ENCODE peak calls at places on chromosome 17, in seven cellular contexts. One of them, this sample, is unnamed.
A peak's percentile ranks its signal among the peaks of the same experiment; 100 is the strongest.

GRCh38 chr17:72334205-72334604 is 213.4 kb downstream of the SOX9 start:
- DNase-seq in SK-N-SH: no peak
- DNase-seq in astrocyte of the spinal cord: no peak
- DNase-seq in fibroblast of lung: peak; percentile 46
- DNase-seq in Panc1: no peak
- DNase-seq in transverse colon: no peak
- DNase-seq in neural crest cell: no peak
- DNase-seq in this sample: no peak

GRCh38 chr17:59149051-59149450 is 5.9 kb downstream of the SKA2 start:
- DNase-seq in SK-N-SH: no peak
- DNase-seq in astrocyte of the spinal cord: peak; percentile 14
- DNase-seq in fibroblast of lung: peak; percentile 50
- DNase-seq in Panc1: no peak
- DNase-seq in transverse colon: no peak
- DNase-seq in neural crest cell: no peak
- DNase-seq in this sample: no peak

GRCh38 chr17:30290696-30291570 is 811 bp downstream of the BLMH start:
- DNase-seq in SK-N-SH: peak; percentile 64
- DNase-seq in astrocyte of the spinal cord: no peak
- DNase-seq in fibroblast of lung: peak; percentile 29
- DNase-seq in Panc1: no peak
- DNase-seq in transverse colon: peak; percentile 58
- DNase-seq in neural crest cell: peak; percentile 41
- DNase-seq in this sample: peak; percentile 62

GRCh38 chr17:3957735-3958134 is 6.5 kb downstream of the ATP2A3 start:
- DNase-seq in SK-N-SH: peak; percentile 74
- DNase-seq in astrocyte of the spinal cord: no peak
- DNase-seq in fibroblast of lung: no peak
- DNase-seq in Panc1: no peak
- DNase-seq in transverse colon: no peak
- DNase-seq in neural crest cell: no peak
- DNase-seq in this sample: no peak

GRCh38 chr17:82241183-82241925 is 12.5 kb downstream of the SLC16A3 start:
- DNase-seq in SK-N-SH: peak; percentile 76
- DNase-seq in astrocyte of the spinal cord: peak; percentile 69
- DNase-seq in fibroblast of lung: peak; percentile 67
- DNase-seq in Panc1: no peak
- DNase-seq in transverse colon: peak; percentile 68
- DNase-seq in neural crest cell: no peak
- DNase-seq in this sample: peak; percentile 70

GRCh38 chr17:21025446-21025845 is 17.4 kb downstream of the USP22 start:
- DNase-seq in SK-N-SH: no peak
- DNase-seq in astrocyte of the spinal cord: no peak
- DNase-seq in fibroblast of lung: no peak
- DNase-seq in Panc1: no peak
- DNase-seq in transverse colon: no peak
- DNase-seq in neural crest cell: no peak
- DNase-seq in this sample: no peak

GRCh38 chr17:44333371-44333770 is 8.7 kb upstream of the SLC25A39 start:
- DNase-seq in SK-N-SH: no peak
- DNase-seq in astrocyte of the spinal cord: no peak
- DNase-seq in fibroblast of lung: no peak
- DNase-seq in Panc1: no peak
- DNase-seq in transverse colon: peak; percentile 59
- DNase-seq in neural crest cell: no peak
- DNase-seq in this sample: no peak

GRCh38 chr17:17494499-17495447 is 1.4 kb downstream of the RASD1 start:
- DNase-seq in SK-N-SH: no peak
- DNase-seq in astrocyte of the spinal cord: peak; percentile 37
- DNase-seq in fibroblast of lung: peak; percentile 39
- DNase-seq in Panc1: no peak
- DNase-seq in transverse colon: peak; percentile 50
- DNase-seq in neural crest cell: peak; percentile 56
- DNase-seq in this sample: peak; percentile 68

GRCh38 chr17:59853168-59853918 is 39.4 kb downstream of the TUBD1 start:
- DNase-seq in SK-N-SH: peak; percentile 44
- DNase-seq in astrocyte of the spinal cord: peak; percentile 97
- DNase-seq in fibroblast of lung: peak; percentile 98
- DNase-seq in Panc1: peak; percentile 97
- DNase-seq in transverse colon: peak; percentile 83
- DNase-seq in neural crest cell: peak; percentile 11
- DNase-seq in this sample: peak; percentile 80

GRCh38 chr17:49494937-49495841 is at the start of gene NGFR:
- DNase-seq in SK-N-SH: peak; percentile 96
- DNase-seq in astrocyte of the spinal cord: no peak
- DNase-seq in fibroblast of lung: no peak
- DNase-seq in Panc1: no peak
- DNase-seq in transverse colon: peak; percentile 33
- DNase-seq in neural crest cell: peak; percentile 42
- DNase-seq in this sample: peak; percentile 23

GRCh38 chr17:2237521-2237921 is 66.1 kb downstream of the SMG6 start:
- DNase-seq in SK-N-SH: no peak
- DNase-seq in astrocyte of the spinal cord: peak; percentile 80
- DNase-seq in fibroblast of lung: peak; percentile 89
- DNase-seq in Panc1: no peak
- DNase-seq in transverse colon: no peak
- DNase-seq in neural crest cell: no peak
- DNase-seq in this sample: no peak

GRCh38 chr17:77927777-77928518 is 30.6 kb upstream of the TNRC6C start:
- DNase-seq in SK-N-SH: peak; percentile 74
- DNase-seq in astrocyte of the spinal cord: no peak
- DNase-seq in fibroblast of lung: no peak
- DNase-seq in Panc1: no peak
- DNase-seq in transverse colon: no peak
- DNase-seq in neural crest cell: no peak
- DNase-seq in this sample: no peak

GRCh38 chr17:34579017-34579946 is at the start of gene TMEM132E:
- DNase-seq in SK-N-SH: peak; percentile 75
- DNase-seq in astrocyte of the spinal cord: no peak
- DNase-seq in fibroblast of lung: peak; percentile 4
- DNase-seq in Panc1: no peak
- DNase-seq in transverse colon: peak; percentile 13
- DNase-seq in neural crest cell: no peak
- DNase-seq in this sample: no peak

GRCh38 chr17:27181935-27182334 is 112.0 kb upstream of the WSB1 start:
- DNase-seq in SK-N-SH: no peak
- DNase-seq in astrocyte of the spinal cord: no peak
- DNase-seq in fibroblast of lung: no peak
- DNase-seq in Panc1: no peak
- DNase-seq in transverse colon: no peak
- DNase-seq in neural crest cell: no peak
- DNase-seq in this sample: no peak

GRCh38 chr17:32927724-32928526 is at the start of gene TMEM98:
- DNase-seq in SK-N-SH: peak; percentile 89
- DNase-seq in astrocyte of the spinal cord: no peak
- DNase-seq in fibroblast of lung: peak; percentile 25
- DNase-seq in Panc1: no peak
- DNase-seq in transverse colon: peak; percentile 54
- DNase-seq in neural crest cell: peak; percentile 48
- DNase-seq in this sample: peak; percentile 59

GRCh38 chr17:79023886-79024771 is at the start of gene C1QTNF1:
- DNase-seq in SK-N-SH: peak; percentile 95
- DNase-seq in astrocyte of the spinal cord: no peak
- DNase-seq in fibroblast of lung: peak; percentile 52
- DNase-seq in Panc1: no peak
- DNase-seq in transverse colon: peak; percentile 70
- DNase-seq in neural crest cell: peak; percentile 36
- DNase-seq in this sample: peak; percentile 69

GRCh38 chr17:61097786-61098185 is 301.9 kb upstream of the TBX2 start:
- DNase-seq in SK-N-SH: no peak
- DNase-seq in astrocyte of the spinal cord: no peak
- DNase-seq in fibroblast of lung: no peak
- DNase-seq in Panc1: no peak
- DNase-seq in transverse colon: no peak
- DNase-seq in neural crest cell: no peak
- DNase-seq in this sample: no peak

GRCh38 chr17:82277851-82278250 is 4.4 kb upstream of the CSNK1D start:
- DNase-seq in SK-N-SH: no peak
- DNase-seq in astrocyte of the spinal cord: no peak
- DNase-seq in fibroblast of lung: no peak
- DNase-seq in Panc1: no peak
- DNase-seq in transverse colon: no peak
- DNase-seq in neural crest cell: no peak
- DNase-seq in this sample: peak; percentile 14

GRCh38 chr17:21194688-21195087 is 19.3 kb downstream of the TMEM11 start:
- DNase-seq in SK-N-SH: peak; percentile 70
- DNase-seq in astrocyte of the spinal cord: peak; percentile 38
- DNase-seq in fibroblast of lung: peak; percentile 80
- DNase-seq in Panc1: no peak
- DNase-seq in transverse colon: no peak
- DNase-seq in neural crest cell: no peak
- DNase-seq in this sample: no peak

GRCh38 chr17:8832711-8833352 is 33.7 kb upstream of the MFSD6L start:
- DNase-seq in SK-N-SH: peak; percentile 75
- DNase-seq in astrocyte of the spinal cord: no peak
- DNase-seq in fibroblast of lung: no peak
- DNase-seq in Panc1: no peak
- DNase-seq in transverse colon: peak; percentile 28
- DNase-seq in neural crest cell: peak; percentile 52
- DNase-seq in this sample: peak; percentile 67

GRCh38 chr17:7711356-7711755 is 6.2 kb upstream of the DNAH2 start:
- DNase-seq in SK-N-SH: peak; percentile 60
- DNase-seq in astrocyte of the spinal cord: no peak
- DNase-seq in fibroblast of lung: no peak
- DNase-seq in Panc1: no peak
- DNase-seq in transverse colon: no peak
- DNase-seq in neural crest cell: no peak
- DNase-seq in this sample: no peak
- TF ChIP-seq CTCF in SK-N-SH: peak; percentile 30
- TF ChIP-seq CTCF in astrocyte of the spinal cord: peak; percentile 8
- TF ChIP-seq CTCF in fibroblast of lung: peak; percentile 19
- TF ChIP-seq CTCF in Panc1: no peak
- TF ChIP-seq CTCF in transverse colon: no peak
- TF ChIP-seq CTCF in neural crest cell: peak; percentile 45
- TF ChIP-seq CTCF in this sample: no peak

GRCh38 chr17:66571745-66572144 is 263.2 kb upstream of the CACNG5 start:
- DNase-seq in SK-N-SH: no peak
- DNase-seq in astrocyte of the spinal cord: no peak
- DNase-seq in fibroblast of lung: no peak
- DNase-seq in Panc1: no peak
- DNase-seq in transverse colon: no peak
- DNase-seq in neural crest cell: no peak
- DNase-seq in this sample: no peak

GRCh38 chr17:66567234-66568170 is 265.1 kb downstream of the PRKCA start:
- DNase-seq in SK-N-SH: peak; percentile 71
- DNase-seq in astrocyte of the spinal cord: peak; percentile 86
- DNase-seq in fibroblast of lung: peak; percentile 85
- DNase-seq in Panc1: peak; percentile 62
- DNase-seq in transverse colon: peak; percentile 88
- DNase-seq in neural crest cell: peak; percentile 73
- DNase-seq in this sample: peak; percentile 98

GRCh38 chr17:66573078-66573477 is 261.8 kb upstream of the CACNG5 start:
- DNase-seq in SK-N-SH: no peak
- DNase-seq in astrocyte of the spinal cord: no peak
- DNase-seq in fibroblast of lung: no peak
- DNase-seq in Panc1: no peak
- DNase-seq in transverse colon: no peak
- DNase-seq in neural crest cell: no peak
- DNase-seq in this sample: no peak

GRCh38 chr17:66569572-66569971 is 265.3 kb upstream of the CACNG5 start:
- DNase-seq in SK-N-SH: no peak
- DNase-seq in astrocyte of the spinal cord: no peak
- DNase-seq in fibroblast of lung: no peak
- DNase-seq in Panc1: no peak
- DNase-seq in transverse colon: no peak
- DNase-seq in neural crest cell: no peak
- DNase-seq in this sample: no peak

DNA sequence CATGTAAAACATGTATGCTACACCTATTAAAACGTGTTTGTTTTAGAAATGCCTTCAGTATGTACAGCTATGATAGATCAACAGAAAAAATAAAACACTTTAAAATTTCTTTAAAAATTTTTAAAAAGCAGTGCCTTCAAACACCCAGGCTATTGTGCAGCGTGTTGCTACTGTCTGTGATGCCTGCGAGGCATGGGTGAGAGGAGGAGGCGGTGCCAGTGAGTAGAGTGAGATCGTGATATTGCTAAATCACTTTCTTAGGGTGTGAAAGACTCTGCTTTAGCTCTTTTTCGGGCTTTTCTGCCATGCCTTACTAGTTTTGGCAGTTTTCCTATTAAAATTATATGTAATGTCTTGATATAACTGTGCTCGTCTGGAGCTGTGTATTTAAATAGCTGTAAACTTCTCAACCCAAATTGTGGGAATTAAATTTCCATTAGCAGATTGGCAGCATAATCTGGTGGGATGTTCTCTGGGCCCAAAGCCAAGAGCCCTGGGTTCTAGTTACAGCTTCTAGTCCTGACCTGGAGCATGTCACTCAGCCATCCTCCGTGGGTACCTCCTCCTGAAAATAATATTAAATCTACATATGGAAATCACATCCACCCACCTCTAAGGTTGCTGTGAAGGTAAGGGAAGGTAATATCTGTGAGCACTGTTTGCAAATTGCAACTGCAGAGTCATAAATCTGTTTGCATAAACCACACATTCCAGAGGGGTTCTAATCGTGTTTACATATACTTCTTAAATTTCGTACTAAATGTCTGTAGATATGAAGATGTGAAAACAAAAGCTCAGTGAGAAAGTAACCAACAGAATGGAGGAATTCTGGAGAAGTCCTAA is 264.3 kb upstream of the CACNG5 start:
- DNase-seq in SK-N-SH: no peak
- DNase-seq in astrocyte of the spinal cord: no peak
- DNase-seq in fibroblast of lung: no peak
- DNase-seq in Panc1: no peak
- DNase-seq in transverse colon: no peak
- DNase-seq in neural crest cell: no peak
- DNase-seq in this sample: no peak
- TF ChIP-seq CTCF in SK-N-SH: no peak
- TF ChIP-seq CTCF in astrocyte of the spinal cord: no peak
- TF ChIP-seq CTCF in fibroblast of lung: no peak
- TF ChIP-seq CTCF in Panc1: no peak
- TF ChIP-seq CTCF in transverse colon: no peak
- TF ChIP-seq CTCF in neural crest cell: no peak
- TF ChIP-seq CTCF in this sample: no peak

DNA sequence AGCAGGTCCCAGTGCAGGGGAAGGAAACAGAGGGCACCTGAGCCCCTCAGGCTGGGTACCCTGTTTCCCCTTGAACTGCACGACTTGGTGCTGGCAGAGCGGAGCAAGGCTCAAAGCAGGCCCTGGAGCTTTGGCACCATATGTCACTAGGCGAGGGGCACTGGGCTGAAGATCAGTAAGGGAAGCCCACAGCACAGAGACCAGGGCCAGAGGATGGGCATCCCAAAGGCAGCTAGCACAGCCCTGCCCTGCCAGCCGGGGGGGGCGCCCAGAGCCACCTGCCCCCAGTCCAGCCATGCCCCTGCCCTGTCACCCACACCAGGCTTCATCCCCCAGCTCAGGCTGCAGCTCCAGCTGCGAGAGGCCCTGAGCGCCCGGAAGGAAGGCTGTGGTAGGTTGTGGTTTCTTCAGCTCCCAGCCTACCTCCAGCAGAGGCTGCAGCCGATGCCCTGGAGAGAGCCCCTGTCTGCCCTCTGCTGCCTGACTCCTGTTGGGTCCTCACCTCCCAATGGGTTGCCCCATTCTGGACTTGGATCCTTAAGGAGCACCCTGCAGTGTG is 10.9 kb downstream of the NHERF1 start:
- DNase-seq in SK-N-SH: peak; percentile 38
- DNase-seq in astrocyte of the spinal cord: no peak
- DNase-seq in fibroblast of lung: no peak
- DNase-seq in Panc1: no peak
- DNase-seq in transverse colon: peak; percentile 69
- DNase-seq in neural crest cell: no peak
- DNase-seq in this sample: no peak
- TF ChIP-seq CTCF in SK-N-SH: no peak
- TF ChIP-seq CTCF in astrocyte of the spinal cord: no peak
- TF ChIP-seq CTCF in fibroblast of lung: no peak
- TF ChIP-seq CTCF in Panc1: no peak
- TF ChIP-seq CTCF in transverse colon: no peak
- TF ChIP-seq CTCF in neural crest cell: no peak
- TF ChIP-seq CTCF in this sample: no peak

GRCh38 chr17:979539-980405 is at the start of gene NXN:
- DNase-seq in SK-N-SH: peak; percentile 99
- DNase-seq in astrocyte of the spinal cord: peak; percentile 54
- DNase-seq in fibroblast of lung: peak; percentile 74
- DNase-seq in Panc1: no peak
- DNase-seq in transverse colon: peak; percentile 92
- DNase-seq in neural crest cell: peak; percentile 96
- DNase-seq in this sample: peak; percentile 89
- TF ChIP-seq CTCF in SK-N-SH: peak; percentile 34
- TF ChIP-seq CTCF in astrocyte of the spinal cord: peak; percentile 25
- TF ChIP-seq CTCF in fibroblast of lung: no peak
- TF ChIP-seq CTCF in Panc1: no peak
- TF ChIP-seq CTCF in transverse colon: no peak
- TF ChIP-seq CTCF in neural crest cell: peak; percentile 33
- TF ChIP-seq CTCF in this sample: no peak

This sample was measured in mucosa of descending colon.